ENCODE peak calls at places on chromosome 7, in four cellular contexts. M is WTC11, Z is K562, C is SK-N-SH. D is an unnamed sample.

GRCh38 chr7:151083824-151084160 is 499 bp upstream of the TMUB1 start:
- DNase-seq in Z (no peak), C (no peak), M (no peak), D (no peak)

GRCh38 chr7:2044883-2045471 is 187.8 kb downstream of the MAD1L1 start:
- DNase-seq in Z (no peak), C (peak), M (peak), D (no peak)

GRCh38 chr7:38327597-38327996 is 54.2 kb upstream of the TARP start:
- DNase-seq in Z (no peak), C (no peak), M (no peak), D (no peak)

GRCh38 chr7:28041508-28042314 is 138.9 kb downstream of the JAZF1 start:
- DNase-seq in C (no peak), Z (no peak), M (no peak), D (no peak)

GRCh38 chr7:94244760-94245159 is 149.9 kb upstream of the COL1A2 start:
- DNase-seq in Z (no peak), M (no peak), C (no peak), D (no peak)

GRCh38 chr7:85820702-85821443 is 634.0 kb upstream of the SEMA3D start:
- DNase-seq in C (no peak), M (no peak), Z (no peak), D (no peak)

GRCh38 chr7:137970263-137970975 is 31.5 kb downstream of the CREB3L2 start:
- DNase-seq in C (no peak), M (no peak), Z (no peak), D (no peak)

GRCh38 chr7:110922906-110923305 is 168.0 kb upstream of the LRRN3 start:
- DNase-seq in Z (no peak), C (no peak), M (no peak), D (no peak)

GRCh38 chr7:45566386-45566785 is 7.8 kb upstream of the ADCY1 start:
- DNase-seq in Z (no peak), M (no peak), C (no peak), D (no peak)

GRCh38 chr7:126424985-126425384 is 827.8 kb downstream of the GRM8 start:
- DNase-seq in C (no peak), M (no peak), Z (no peak), D (no peak)

GRCh38 chr7:98956937-98957336 is 78.6 kb downstream of the TRRAP start:
- DNase-seq in C (no peak), M (no peak), Z (no peak), D (no peak)

GRCh38 chr7:79461660-79462059 is 8.2 kb upstream of the MAGI2 start:
- DNase-seq in C (no peak), M (no peak), Z (no peak), D (no peak)

GRCh38 chr7:6500691-6501090 is 50.6 kb downstream of the GRID2IP start:
- DNase-seq in M (no peak), C (no peak), Z (no peak), D (no peak)

GRCh38 chr7:158395780-158396214 is 191.8 kb downstream of the PTPRN2 start:
- DNase-seq in M (peak), Z (no peak), C (no peak), D (no peak)

GRCh38 chr7:64992971-64993370 is 2.1 kb upstream of the ZNF117 start:
- DNase-seq in Z (no peak), C (no peak), M (no peak), D (no peak)

GRCh38 chr7:29285451-29285807 is 90.9 kb downstream of the CHN2 start:
- DNase-seq in Z (no peak), C (no peak), M (no peak), D (peak)

GRCh38 chr7:127908430-127909258 is 122.6 kb downstream of the LRRC4 start:
- DNase-seq in C (no peak), M (no peak), Z (no peak), D (no peak)

GRCh38 chr7:102291916-102292267 is 5.2 kb downstream of the SH2B2 start:
- DNase-seq in C (no peak), Z (no peak), M (no peak), D (no peak)

GRCh38 chr7:93948106-93948505 is 26.6 kb downstream of the GNG11 start:
- DNase-seq in M (no peak), Z (no peak), C (no peak), D (no peak)

GRCh38 chr7:137025469-137026175 is 157.2 kb downstream of the CHRM2 start:
- DNase-seq in C (no peak), Z (no peak), M (no peak), D (no peak)

GRCh38 chr7:1986366-1987083 is 246.2 kb downstream of the MAD1L1 start:
- DNase-seq in M (no peak), Z (no peak), C (no peak), D (no peak)

GRCh38 chr7:54778696-54779285 is 19.8 kb upstream of the SEC61G start:
- DNase-seq in M (no peak), Z (no peak), C (no peak), D (no peak)

GRCh38 chr7:1915956-1916620 is 246.0 kb downstream of the ELFN1 start:
- DNase-seq in Z (no peak), M (no peak), C (no peak), D (no peak)

GRCh38 chr7:107147464-107148214 is 21.2 kb upstream of the HBP1 start:
- DNase-seq in Z (peak), M (peak), C (peak), D (no peak)

GRCh38 chr7:2104716-2105115 is 128.0 kb downstream of the MAD1L1 start:
- DNase-seq in M (no peak), Z (no peak), C (peak), D (no peak)

GRCh38 chr7:92691578-92691977 is 101.4 kb upstream of the FAM133B start:
- DNase-seq in C (peak), Z (peak), M (no peak), D (peak)

GRCh38 chr7:2515424-2516193 is 4.0 kb upstream of the LFNG start:
- DNase-seq in M (no peak), Z (no peak), C (no peak), D (no peak)

GRCh38 chr7:97024209-97025129 is at the start of gene DLX5:
- DNase-seq in Z (no peak), M (peak), C (peak), D (no peak)

GRCh38 chr7:28596245-28596935 is 184.1 kb downstream of the CREB5 start:
- DNase-seq in Z (no peak), M (no peak), C (no peak), D (no peak)

GRCh38 chr7:66304536-66304935 is 99.4 kb downstream of the TPST1 start:
- DNase-seq in C (no peak), Z (no peak), M (no peak), D (no peak)

GRCh38 chr7:21425290-21425689 is 2.6 kb upstream of the SP4 start:
- DNase-seq in Z (no peak), C (no peak), M (no peak), D (no peak)

GRCh38 chr7:152459724-152460251 is 24.0 kb upstream of the KMT2C start:
- DNase-seq in C (peak), M (no peak), Z (no peak), D (no peak)

GRCh38 chr7:139617074-139617473 is 93.6 kb downstream of the CLEC2L start:
- DNase-seq in Z (no peak), C (no peak), M (no peak), D (no peak)

GRCh38 chr7:70730451-70731110 is 401.4 kb upstream of the GALNT17 start:
- DNase-seq in Z (no peak), C (no peak), M (no peak), D (no peak)

GRCh38 chr7:139043823-139044812 is 8.3 kb upstream of the ZC3HAV1L start:
- DNase-seq in Z (peak), M (no peak), C (no peak), D (no peak)

GRCh38 chr7:64884913-64885370 is 18.1 kb upstream of the ZNF273 start:
- DNase-seq in Z (no peak), M (no peak), C (peak), D (no peak)

GRCh38 chr7:45173596-45174327 is 16.2 kb downstream of the RAMP3 start:
- DNase-seq in M (no peak), C (no peak), Z (no peak), D (no peak)

GRCh38 chr7:145848691-145849090 is 267.9 kb upstream of the CNTNAP2 start:
- DNase-seq in C (peak), Z (peak), M (peak), D (no peak)

GRCh38 chr7:120792091-120792860 is 65.7 kb downstream of the TSPAN12 start:
- DNase-seq in Z (peak), C (peak), M (peak), D (peak)

DNA sequence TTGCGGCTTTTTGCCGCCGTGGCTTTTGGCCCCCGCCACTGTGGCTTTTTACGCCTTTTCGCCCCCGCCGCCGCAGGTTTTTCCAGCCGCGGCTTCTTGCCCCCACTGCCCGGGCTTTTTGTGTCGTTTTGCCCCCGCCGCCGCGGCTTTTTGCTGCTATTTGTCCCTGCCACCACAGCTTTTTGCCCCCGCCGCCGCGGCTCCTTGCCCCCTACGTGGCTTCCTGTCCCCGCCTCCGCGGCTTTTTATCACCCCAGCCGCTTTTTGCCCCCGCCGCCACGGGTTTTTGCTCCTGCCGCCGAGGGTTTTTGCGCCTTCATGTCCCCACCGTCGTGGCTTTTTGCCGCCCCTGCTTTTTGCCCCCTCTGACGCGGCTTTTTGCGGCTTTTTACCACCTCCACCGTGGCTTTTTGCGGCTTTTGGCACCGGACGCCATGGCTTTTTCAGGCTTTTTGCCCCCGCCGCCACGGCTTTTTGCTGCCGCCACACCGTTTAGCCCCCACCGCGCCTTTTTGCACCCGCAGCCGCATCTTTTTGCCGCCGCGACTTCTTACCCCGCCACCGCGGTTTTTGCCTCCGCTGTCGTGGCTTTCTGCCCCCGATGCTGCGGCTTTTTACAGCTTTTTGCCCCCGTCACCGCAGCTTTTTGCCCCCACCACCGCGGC is 637.0 kb downstream of the ZNF716 start:
- DNase-seq in M (no peak), C (peak), Z (no peak), D (no peak)
- TF ChIP-seq USF1 in M (no peak), C (no peak), Z (no peak), D (no peak)

GRCh38 chr7:50335795-50336754 is 31.6 kb downstream of the IKZF1 start:
- DNase-seq in M (no peak), C (peak), Z (peak), D (no peak)
- TF ChIP-seq USF1 in M (no peak), C (no peak), Z (no peak), D (no peak)

DNA sequence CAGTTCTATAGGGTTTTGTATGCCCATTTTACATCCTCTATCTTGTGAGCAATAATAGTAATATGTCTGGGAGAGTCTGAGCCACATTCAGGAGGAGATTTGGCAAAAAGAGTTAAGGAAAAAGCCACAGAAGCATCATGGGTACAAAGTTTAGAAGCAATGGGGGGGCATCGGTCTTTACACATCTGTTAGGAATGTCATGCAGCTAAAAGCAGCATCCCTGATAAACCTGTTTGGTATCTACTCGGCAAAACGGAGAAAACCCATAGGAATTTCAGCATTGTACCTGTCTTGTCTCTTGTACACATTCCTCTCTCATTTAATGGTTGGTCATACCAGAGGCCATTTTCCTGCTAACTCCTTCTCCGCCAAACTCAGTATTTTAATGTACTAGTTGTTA is 12.5 kb upstream of the HERPUD2 start:
- DNase-seq in Z (no peak), C (no peak), M (no peak), D (no peak)
- TF ChIP-seq USF1 in Z (no peak), C (no peak), M (no peak), D (no peak)

DNA sequence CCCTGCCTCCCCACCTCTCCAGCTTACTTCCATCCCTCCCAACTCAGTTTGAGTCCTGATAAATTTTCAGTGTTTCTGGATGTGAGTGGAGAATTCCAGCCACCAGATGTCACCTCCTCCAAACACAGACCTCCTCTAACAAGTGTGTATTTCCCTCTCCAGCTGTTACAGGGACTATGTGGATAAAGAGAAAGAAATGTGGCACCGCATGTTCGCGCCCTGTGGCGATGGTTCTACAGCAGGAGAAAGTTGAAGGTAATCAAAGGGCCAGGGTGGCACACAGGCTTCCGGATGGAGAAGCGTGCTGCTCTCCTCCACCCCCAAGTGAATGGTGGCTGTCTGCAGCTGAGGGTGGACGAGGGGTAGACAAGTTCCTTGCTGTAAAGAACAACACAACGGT is 14.7 kb downstream of the FKBP6 start:
- DNase-seq in Z (no peak), M (no peak), C (peak), D (no peak)
- TF ChIP-seq USF1 in Z (no peak), M (no peak), C (no peak), D (no peak)

GRCh38 chr7:129311429-129311828 is 86.6 kb downstream of the AHCYL2 start:
- DNase-seq in Z (no peak), C (no peak), M (no peak), D (no peak)

GRCh38 chr7:129313282-129313681 is 88.5 kb downstream of the AHCYL2 start:
- DNase-seq in Z (no peak), M (no peak), C (no peak), D (no peak)

GRCh38 chr7:129307592-129307991 is 82.8 kb downstream of the AHCYL2 start:
- DNase-seq in M (no peak), Z (no peak), C (no peak), D (no peak)

DNA sequence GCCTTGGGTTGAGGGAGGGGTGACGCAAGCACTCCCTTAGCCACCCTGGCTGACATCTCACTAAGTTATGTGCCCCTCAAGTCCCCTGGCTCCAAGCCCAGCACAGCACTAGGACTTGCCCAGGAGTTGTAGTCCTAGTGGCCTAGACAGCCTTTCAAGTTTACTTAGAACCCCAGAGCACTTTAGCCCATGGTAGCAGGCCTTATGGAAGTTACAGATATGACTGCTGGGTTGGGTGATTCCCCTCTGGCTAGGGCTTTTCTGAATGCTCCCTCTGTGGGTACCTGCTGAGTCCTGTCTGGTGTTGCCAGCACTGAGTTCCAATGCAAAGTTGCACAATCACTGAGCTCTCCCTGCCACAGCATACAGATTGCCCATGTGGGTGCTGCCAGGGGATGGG is 83.2 kb downstream of the AHCYL2 start:
- DNase-seq in Z (no peak), M (no peak), C (no peak), D (no peak)
- TF ChIP-seq USF1 in Z (no peak), M (no peak), C (no peak), D (no peak)